ENCODE peak calls at places on chromosome 14, in seven cellular contexts. T is CD8-positive, alpha-beta T cell; W is osteoblast; U is NB4; L is AG04450; I is A549; B is dorsolateral prefrontal cortex. M is an unnamed sample.

GRCh38 chr14:94543450-94544123 is 17.7 kb upstream of the SERPINA4 start:
- DNase-seq in T (no peak), W (peak), U (no peak), L (no peak), I (no peak), B (no peak), M (no peak)

GRCh38 chr14:105424861-105425260 is 5.2 kb downstream of the MTA1 start:
- DNase-seq in T (no peak), W (peak), U (no peak), L (no peak), I (no peak), B (no peak), M (no peak)

GRCh38 chr14:67650694-67651093 is 23.7 kb downstream of the VTI1B start:
- DNase-seq in T (no peak), W (peak), U (no peak), L (no peak), I (no peak), B (no peak), M (no peak)

GRCh38 chr14:83260751-83261150 is 1727.1 kb upstream of the SEL1L start:
- DNase-seq in T (no peak), W (no peak), U (peak), L (no peak), I (no peak), B (no peak), M (peak)

GRCh38 chr14:51444381-51445000 is 204.4 kb downstream of the TMX1 start:
- DNase-seq in T (no peak), W (no peak), U (no peak), L (no peak), I (no peak), B (peak), M (no peak)

GRCh38 chr14:38964630-38965029 is 138.4 kb downstream of the SEC23A start:
- DNase-seq in T (no peak), W (no peak), U (no peak), L (no peak), I (peak), B (no peak), M (no peak)

GRCh38 chr14:62655161-62655560 is 390.1 kb downstream of the KCNH5 start:
- DNase-seq in T (no peak), W (no peak), U (no peak), L (peak), I (no peak), B (no peak), M (no peak)

GRCh38 chr14:76640923-76641395 is 120.3 kb upstream of the VASH1 start:
- DNase-seq in T (no peak), W (no peak), U (no peak), L (no peak), I (no peak), B (no peak), M (no peak)

GRCh38 chr14:84806627-84807026 is 723.3 kb upstream of the FLRT2 start:
- DNase-seq in T (no peak), W (no peak), U (no peak), L (no peak), I (no peak), B (no peak), M (no peak)

GRCh38 chr14:51859136-51859535 is 1.3 kb upstream of the GNG2 start:
- DNase-seq in T (no peak), W (no peak), U (no peak), L (no peak), I (no peak), B (no peak), M (no peak)

GRCh38 chr14:101595887-101596721 is 34.8 kb downstream of the DIO3 start:
- DNase-seq in T (no peak), W (peak), U (peak), L (no peak), I (no peak), B (no peak), M (no peak)

GRCh38 chr14:93047661-93048060 is 68.1 kb downstream of the ITPK1 start:
- DNase-seq in T (no peak), W (peak), U (no peak), L (no peak), I (no peak), B (no peak), M (no peak)

GRCh38 chr14:50396636-50397460 is at the start of gene CDKL1:
- DNase-seq in T (peak), W (peak), U (peak), L (peak), I (peak), B (peak), M (no peak)

GRCh38 chr14:86363047-86363446 is 833.1 kb downstream of the FLRT2 start:
- DNase-seq in T (no peak), W (no peak), U (no peak), L (no peak), I (no peak), B (no peak), M (no peak)

GRCh38 chr14:56129941-56130340 is 11.7 kb downstream of the PELI2 start:
- DNase-seq in T (no peak), W (no peak), U (peak), L (no peak), I (no peak), B (no peak), M (no peak)

GRCh38 chr14:96083667-96084320 is 44.6 kb downstream of the C14orf132 start:
- DNase-seq in T (no peak), W (no peak), U (no peak), L (no peak), I (no peak), B (no peak), M (no peak)

GRCh38 chr14:65373671-65374039 is 38.9 kb upstream of the FUT8 start:
- DNase-seq in T (no peak), W (peak), U (no peak), L (no peak), I (no peak), B (peak), M (no peak)
- TF ChIP-seq CTCF in T (no peak), W (peak), U (no peak), L (no peak), I (no peak), B (peak), M (peak)

GRCh38 chr14:100246136-100246535 is 7.2 kb downstream of the YY1 start:
- DNase-seq in T (no peak), W (no peak), U (no peak), L (no peak), I (no peak), B (no peak), M (no peak)
- H3K4me3 ChIP-seq in T (no peak), W (no peak), U (no peak), L (no peak), I (peak), B (no peak), M (no peak)

GRCh38 chr14:24296341-24297157 is 3.0 kb downstream of the DHRS1 start:
- DNase-seq in T (peak), W (peak), U (peak), L (peak), I (peak), B (peak), M (peak)
- TF ChIP-seq CTCF in T (peak), W (peak), U (peak), L (peak), I (peak), B (peak), M (peak)

GRCh38 chr14:103880334-103880985 is 33.1 kb upstream of the PPP1R13B start:
- DNase-seq in T (peak), W (peak), U (no peak), L (no peak), I (no peak), B (peak), M (peak)

GRCh38 chr14:103879570-103880333 is 32.4 kb upstream of the PPP1R13B start:
- DNase-seq in T (no peak), W (peak), U (no peak), L (no peak), I (peak), B (no peak), M (peak)

GRCh38 chr14:103882503-103883262 is 35.3 kb upstream of the PPP1R13B start:
- DNase-seq in T (no peak), W (peak), U (no peak), L (no peak), I (no peak), B (no peak), M (no peak)

GRCh38 chr14:103881927-103882281 is 34.5 kb upstream of the PPP1R13B start:
- DNase-seq in T (no peak), W (peak), U (no peak), L (no peak), I (no peak), B (no peak), M (no peak)

GRCh38 chr14:103880986-103881926 is 33.9 kb upstream of the PPP1R13B start:
- DNase-seq in T (no peak), W (peak), U (no peak), L (no peak), I (no peak), B (no peak), M (no peak)
- H3K4me3 ChIP-seq in T (no peak), W (no peak), U (no peak), L (no peak), I (no peak), B (peak), M (no peak)

DNA sequence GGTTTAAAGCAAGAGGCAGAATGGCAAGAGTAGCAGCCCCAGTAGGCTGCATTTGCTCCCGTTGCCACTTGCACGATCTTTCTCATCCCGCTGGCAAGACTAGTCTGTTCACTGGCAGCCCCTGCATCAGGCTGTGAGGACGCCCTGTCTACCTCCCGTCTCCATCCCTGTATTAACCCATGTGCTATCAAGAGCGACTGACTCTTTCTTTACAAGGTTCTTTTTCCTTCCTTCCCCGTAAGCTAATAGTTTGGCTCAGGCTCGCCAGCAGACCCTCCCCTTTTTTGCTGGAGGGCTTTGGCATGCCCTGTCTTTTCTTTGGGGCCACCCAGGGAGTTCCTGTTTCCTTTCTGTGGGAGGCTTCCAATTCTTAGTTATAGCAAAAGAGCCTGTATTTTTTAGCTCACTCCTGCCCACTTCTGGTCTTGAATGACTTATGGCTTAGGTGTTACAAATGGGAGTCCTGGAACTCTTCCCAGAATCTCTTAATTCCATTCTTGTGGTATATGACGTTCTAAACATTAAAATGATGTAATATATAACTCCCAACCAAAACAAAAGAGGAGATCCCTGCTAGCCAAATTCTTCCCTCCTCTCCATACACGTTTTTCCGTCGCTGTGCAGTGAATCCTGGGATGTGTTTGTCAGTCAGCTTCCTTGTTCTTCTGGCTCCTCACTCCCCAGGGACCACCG is 149.0 kb downstream of the PRKCH start:
- DNase-seq in T (no peak), W (peak), U (peak), L (peak), I (peak), B (no peak), M (peak)
- TF ChIP-seq CTCF in T (no peak), W (peak), U (peak), L (peak), I (peak), B (no peak), M (peak)

GRCh38 chr14:77979666-77980351 is 179.9 kb downstream of the ADCK1 start:
- DNase-seq in T (no peak), W (no peak), U (peak), L (no peak), I (peak), B (no peak), M (no peak)

GRCh38 chr14:77979171-77979570 is 179.3 kb downstream of the ADCK1 start:
- DNase-seq in T (no peak), W (no peak), U (no peak), L (no peak), I (no peak), B (no peak), M (no peak)

GRCh38 chr14:77985235-77985634 is 184.9 kb upstream of the NRXN3 start:
- DNase-seq in T (no peak), W (no peak), U (no peak), L (no peak), I (no peak), B (no peak), M (no peak)

DNA sequence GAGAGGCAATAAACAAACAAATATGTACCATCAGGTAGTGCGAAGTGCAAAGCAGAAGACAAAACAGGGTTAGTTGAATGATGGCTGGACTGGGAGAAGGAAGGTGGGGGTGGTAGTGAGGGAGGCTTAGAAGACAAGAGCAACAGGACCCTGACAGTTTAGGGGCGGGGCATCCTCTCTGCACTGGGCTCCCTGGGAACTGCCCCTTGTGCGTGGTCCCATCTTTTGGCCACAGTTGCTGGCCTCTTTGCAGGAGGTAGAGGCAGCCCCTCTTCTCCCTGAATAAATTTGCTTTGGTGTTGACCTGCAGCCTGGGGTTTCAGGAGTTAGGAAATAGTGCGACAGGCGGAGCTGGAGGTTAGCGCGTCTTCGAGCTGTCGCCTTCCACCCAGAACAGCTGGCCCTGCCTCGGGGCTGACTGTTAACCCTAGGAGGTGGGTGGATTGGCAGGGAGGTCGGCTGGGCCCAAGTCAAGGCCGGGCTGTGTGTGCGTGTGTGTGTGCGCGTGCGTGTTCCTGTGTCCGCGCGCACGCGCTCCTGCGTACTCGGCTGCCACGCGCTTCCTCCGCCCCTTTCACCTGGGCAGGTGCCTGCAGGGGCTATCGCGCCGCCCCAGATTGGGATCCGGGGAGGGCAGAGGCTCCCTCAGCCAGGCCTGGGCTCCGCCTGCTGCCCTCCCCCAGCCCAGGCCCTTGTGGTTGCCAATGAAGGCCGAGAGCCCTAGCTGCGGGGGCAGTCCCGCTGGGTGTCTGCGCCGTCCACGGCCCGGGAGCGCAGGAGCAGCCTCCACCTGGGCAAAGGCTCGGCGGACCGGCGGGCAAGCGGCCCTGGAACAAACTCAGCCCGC is 180.8 kb downstream of the ADCK1 start:
- DNase-seq in T (no peak), W (no peak), U (peak), L (no peak), I (no peak), B (peak), M (no peak)
- H3K4me3 ChIP-seq in T (no peak), W (peak), U (no peak), L (no peak), I (peak), B (peak), M (peak)

GRCh38 chr14:23539209-23539866 is 12.2 kb downstream of the ZFHX2 start:
- DNase-seq in T (peak), W (peak), U (peak), L (no peak), I (peak), B (no peak), M (no peak)

GRCh38 chr14:23542261-23542660 is 9.3 kb downstream of the ZFHX2 start:
- DNase-seq in T (no peak), W (no peak), U (no peak), L (no peak), I (no peak), B (no peak), M (no peak)

GRCh38 chr14:23538049-23538718 is 13.4 kb downstream of the ZFHX2 start:
- DNase-seq in T (no peak), W (no peak), U (no peak), L (no peak), I (no peak), B (no peak), M (no peak)

GRCh38 chr14:23538785-23539184 is 12.8 kb downstream of the ZFHX2 start:
- DNase-seq in T (no peak), W (peak), U (no peak), L (no peak), I (no peak), B (peak), M (no peak)

DNA sequence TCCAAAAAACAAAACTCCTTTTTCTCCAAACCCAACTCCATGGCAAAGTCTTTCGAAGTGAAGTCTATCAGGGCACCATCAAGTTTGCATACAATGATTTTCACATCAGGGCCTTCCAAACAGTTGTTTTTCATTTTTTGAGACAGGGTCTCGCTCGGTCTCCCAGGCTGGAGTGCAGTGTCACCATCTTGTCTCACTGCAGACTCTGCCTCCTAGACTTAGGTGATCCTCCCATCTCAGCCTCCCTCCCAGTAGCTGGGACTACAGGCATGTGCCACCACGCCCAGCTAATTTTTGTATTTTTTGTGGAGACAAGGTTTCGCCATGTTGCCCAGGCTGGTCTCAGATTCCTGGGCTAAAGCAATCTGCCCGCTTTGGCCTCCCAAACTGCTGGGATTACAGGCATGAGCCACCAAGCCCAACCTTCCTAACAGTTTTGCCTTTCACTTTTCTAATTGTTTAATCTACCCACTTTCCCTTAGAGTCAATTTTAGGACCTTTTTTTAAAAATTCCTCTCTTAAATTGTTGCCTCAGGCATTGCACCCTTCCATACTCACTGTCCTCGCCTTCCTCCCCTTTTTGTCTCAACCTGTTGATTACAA is 11.6 kb downstream of the ZFHX2 start:
- DNase-seq in T (no peak), W (no peak), U (no peak), L (no peak), I (no peak), B (no peak), M (no peak)
- TF ChIP-seq CTCF in T (no peak), W (no peak), U (no peak), L (no peak), I (no peak), B (no peak), M (no peak)

DNA sequence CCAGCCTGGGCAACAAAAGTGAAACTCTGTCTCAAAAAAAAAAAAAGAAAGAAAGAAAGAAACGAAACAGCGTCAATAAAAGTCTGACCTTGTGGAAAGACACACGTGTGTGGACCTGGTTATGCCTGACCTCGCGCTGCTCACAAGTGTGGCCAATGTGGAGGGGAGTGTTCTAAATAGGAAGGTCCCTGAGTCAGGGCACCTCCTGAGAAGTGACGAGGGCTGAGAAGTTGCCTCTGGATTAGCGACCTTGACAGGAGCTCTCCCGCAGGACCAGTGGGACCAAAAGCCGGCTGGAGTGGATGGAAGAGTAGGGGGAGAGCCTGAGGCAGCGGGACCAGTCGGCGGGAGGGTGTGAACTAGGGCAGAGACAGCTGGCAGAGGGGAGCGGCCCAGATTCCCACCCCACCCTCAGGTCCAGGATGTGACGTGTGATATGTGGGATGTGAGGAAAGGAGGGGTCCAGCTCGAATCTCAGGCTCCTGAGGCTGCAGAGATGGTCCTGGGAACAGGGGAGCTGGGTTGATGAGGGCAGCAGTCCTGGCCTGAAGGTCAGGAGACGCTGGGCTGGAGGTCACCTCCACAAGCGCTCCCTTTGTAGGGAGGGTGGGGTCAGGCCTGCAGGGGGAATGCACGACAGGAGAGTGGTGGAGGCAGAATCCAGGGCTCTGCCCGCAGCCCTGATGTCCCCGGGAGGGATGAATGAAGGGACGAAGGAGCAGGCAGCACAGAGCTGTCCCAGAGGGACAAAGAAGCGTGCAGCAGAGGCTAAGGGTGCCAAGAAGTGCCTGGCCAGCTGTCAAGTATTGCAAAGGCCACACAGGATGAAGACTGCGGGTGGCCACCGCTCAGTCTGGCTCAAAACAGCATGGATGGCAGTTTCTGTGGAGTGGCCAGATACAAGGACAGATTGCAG is 24.8 kb upstream of the GPR68 start:
- DNase-seq in T (no peak), W (peak), U (no peak), L (no peak), I (no peak), B (no peak), M (no peak)
- H3K4me3 ChIP-seq in T (no peak), W (no peak), U (no peak), L (no peak), I (no peak), B (peak), M (no peak)